ENCODE peak calls at places on chromosome 19, in six cellular contexts. H is psoas muscle; U is activated CD8-positive, alpha-beta T cell treated with anti-CD3 and anti-CD28 coated beads for 36 hours; O is progenitor cell of endocrine pancreas; I is omental fat pad; K is CD4-positive, alpha-beta T cell. T is an unnamed sample.

GRCh38 chr19:36418287-36419001 is at the start of gene ZFP82:
- DNase-seq in I (no peak), O (peak), K (peak), H (peak), U (peak), T (peak)

GRCh38 chr19:37718357-37718756 is 1.2 kb downstream of the ZNF607 start:
- DNase-seq in I (no peak), U (no peak), H (no peak), K (no peak), O (no peak), T (no peak)

GRCh38 chr19:38134538-38135149 is 89.4 kb downstream of the DPF1 start:
- DNase-seq in O (no peak), K (no peak), H (no peak), I (no peak), U (peak), T (peak)

GRCh38 chr19:10543420-10544241 is at the start of gene ATG4D:
- DNase-seq in H (peak), K (peak), U (peak), I (peak), O (peak), T (peak)

GRCh38 chr19:14059093-14059480 is 2.8 kb downstream of the PALM3 start:
- DNase-seq in I (no peak), K (peak), O (no peak), H (no peak), U (peak), T (peak)

GRCh38 chr19:41478171-41478570 is 35.2 kb downstream of the ERICH4 start:
- DNase-seq in I (no peak), U (no peak), O (no peak), H (no peak), K (no peak), T (no peak)

GRCh38 chr19:31834070-31834469 is 484.8 kb upstream of the TSHZ3 start:
- DNase-seq in H (no peak), O (no peak), I (no peak), K (no peak), U (no peak), T (no peak)

GRCh38 chr19:39444598-39445257 is 654 bp upstream of the SUPT5H start:
- DNase-seq in O (no peak), H (no peak), K (no peak), I (no peak), U (no peak), T (no peak)

GRCh38 chr19:34411216-34411615 is 7.0 kb downstream of the PDCD2L start:
- DNase-seq in I (no peak), H (no peak), K (no peak), O (no peak), U (no peak), T (no peak)

GRCh38 chr19:54660967-54661366 is 1.8 kb upstream of the LILRB4 start:
- DNase-seq in H (no peak), K (no peak), U (no peak), O (no peak), I (no peak), T (peak)

GRCh38 chr19:44313231-44313630 is 8.4 kb upstream of the ZNF235 start:
- DNase-seq in K (no peak), H (no peak), O (no peak), U (no peak), I (no peak), T (no peak)

GRCh38 chr19:35142531-35143230 is 374 bp upstream of the FXYD7 start:
- DNase-seq in K (peak), U (peak), I (no peak), O (peak), H (peak), T (peak)

GRCh38 chr19:21835429-21835809 is 563 bp downstream of the ZNF43 start:
- DNase-seq in U (peak), H (no peak), I (no peak), K (no peak), O (no peak), T (no peak)

GRCh38 chr19:44741841-44742352 is 6.6 kb upstream of the BCL3 start:
- DNase-seq in I (peak), O (no peak), K (no peak), H (peak), U (peak), T (no peak)

GRCh38 chr19:16327131-16327450 is 2.5 kb downstream of the KLF2 start:
- DNase-seq in I (no peak), K (no peak), H (no peak), O (no peak), U (no peak), T (no peak)

GRCh38 chr19:55113570-55114039 is 3.8 kb downstream of the PPP1R12C start:
- DNase-seq in U (no peak), H (peak), I (peak), O (no peak), K (no peak), T (peak)

GRCh38 chr19:39192846-39193245 is 3.9 kb upstream of the NCCRP1 start:
- DNase-seq in H (no peak), K (no peak), U (no peak), I (no peak), O (no peak), T (no peak)

GRCh38 chr19:4077800-4078683 is 11.3 kb upstream of the ZBTB7A start:
- DNase-seq in H (peak), U (peak), I (no peak), O (no peak), K (no peak), T (peak)

GRCh38 chr19:20470345-20471119 is 95.0 kb downstream of the ZNF737 start:
- DNase-seq in H (no peak), U (no peak), O (no peak), I (no peak), K (no peak), T (no peak)

GRCh38 chr19:29529646-29530548 is 4.1 kb downstream of the VSTM2B start:
- DNase-seq in U (no peak), O (no peak), K (no peak), H (no peak), I (no peak), T (no peak)

GRCh38 chr19:35509018-35509652 is 4.3 kb downstream of the DMKN start:
- DNase-seq in O (peak), H (no peak), I (peak), K (peak), U (peak), T (peak)

GRCh38 chr19:47741544-47742125 is 3.7 kb upstream of the NOP53 start:
- DNase-seq in U (no peak), I (no peak), O (no peak), H (no peak), K (no peak), T (no peak)

GRCh38 chr19:27652281-27652680 is 1560.7 kb downstream of the UQCRFS1 start:
- DNase-seq in H (no peak), O (peak), I (no peak), U (no peak), K (no peak), T (no peak)

GRCh38 chr19:38012944-38013343 is 105.9 kb downstream of the SIPA1L3 start:
- DNase-seq in K (no peak), U (no peak), O (no peak), H (no peak), I (no peak), T (no peak)

GRCh38 chr19:28553005-28553404 is 659.9 kb downstream of the UQCRFS1 start:
- DNase-seq in O (no peak), H (no peak), I (no peak), K (no peak), U (peak), T (no peak)

GRCh38 chr19:50851620-50852019 is 3.1 kb upstream of the KLK3 start:
- DNase-seq in K (no peak), H (no peak), U (no peak), O (no peak), I (no peak), T (no peak)

GRCh38 chr19:38478273-38478971 is 44.9 kb downstream of the RYR1 start:
- DNase-seq in H (no peak), I (no peak), U (peak), K (no peak), O (no peak), T (no peak)

GRCh38 chr19:39306075-39306474 is 9.9 kb downstream of the IFNL1 start:
- DNase-seq in I (no peak), H (no peak), U (no peak), K (no peak), O (no peak), T (no peak)

GRCh38 chr19:55119053-55119452 is 1.6 kb upstream of the PPP1R12C start:
- DNase-seq in H (no peak), U (peak), O (no peak), I (no peak), K (no peak), T (no peak)

GRCh38 chr19:13983213-13983889 is 22.8 kb downstream of the RFX1 start:
- DNase-seq in I (no peak), U (peak), H (no peak), K (peak), O (no peak), T (no peak)

GRCh38 chr19:49413348-49413747 is 9.9 kb downstream of the PTH2 start:
- DNase-seq in O (no peak), K (no peak), U (no peak), H (no peak), I (no peak), T (no peak)

GRCh38 chr19:19591133-19591825 is 27.2 kb downstream of the PBX4 start:
- DNase-seq in O (no peak), H (no peak), U (peak), I (no peak), K (peak), T (peak)

GRCh38 chr19:12676384-12676792 is 5.3 kb downstream of the DHPS start:
- DNase-seq in H (peak), U (peak), I (peak), K (peak), O (peak), T (peak)

GRCh38 chr19:17889609-17890214 is 18.0 kb downstream of the SLC5A5 start:
- DNase-seq in K (no peak), H (no peak), U (peak), I (no peak), O (peak), T (peak)

GRCh38 chr19:36916991-36917390 is 859 bp downstream of the ZNF568 start:
- DNase-seq in O (no peak), K (no peak), U (peak), I (no peak), H (no peak), T (no peak)

GRCh38 chr19:22945560-22945959 is 57.4 kb downstream of the ZNF728 start:
- DNase-seq in H (no peak), I (no peak), O (no peak), U (peak), K (no peak), T (no peak)

GRCh38 chr19:47653856-47654255 is 44.9 kb downstream of the BICRA start:
- DNase-seq in K (no peak), I (no peak), O (no peak), U (no peak), H (peak), T (no peak)

DNA sequence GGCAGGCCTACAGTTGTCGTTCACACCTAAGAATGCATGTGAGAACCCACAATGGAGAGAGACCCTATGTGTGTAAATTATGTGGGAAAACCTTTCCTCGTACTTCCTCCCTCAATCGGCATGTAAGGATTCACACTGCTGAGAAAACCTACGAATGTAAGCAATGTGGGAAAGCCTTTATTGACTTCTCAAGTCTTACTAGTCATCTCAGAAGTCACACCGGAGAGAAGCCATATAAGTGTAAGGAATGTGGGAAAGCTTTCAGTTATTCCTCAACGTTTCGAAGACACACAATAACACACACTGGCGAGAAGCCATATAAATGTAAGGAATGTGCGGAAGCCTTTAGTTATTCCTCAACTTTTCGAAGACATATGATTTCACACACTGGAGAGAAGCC is 11.3 kb downstream of the ZNF555 start:
- DNase-seq in H (no peak), U (no peak), K (no peak), I (no peak), O (no peak), T (no peak)
- TF ChIP-seq CTCF in H (no peak), U (no peak), K (no peak), I (no peak), O (no peak), T (no peak)

DNA sequence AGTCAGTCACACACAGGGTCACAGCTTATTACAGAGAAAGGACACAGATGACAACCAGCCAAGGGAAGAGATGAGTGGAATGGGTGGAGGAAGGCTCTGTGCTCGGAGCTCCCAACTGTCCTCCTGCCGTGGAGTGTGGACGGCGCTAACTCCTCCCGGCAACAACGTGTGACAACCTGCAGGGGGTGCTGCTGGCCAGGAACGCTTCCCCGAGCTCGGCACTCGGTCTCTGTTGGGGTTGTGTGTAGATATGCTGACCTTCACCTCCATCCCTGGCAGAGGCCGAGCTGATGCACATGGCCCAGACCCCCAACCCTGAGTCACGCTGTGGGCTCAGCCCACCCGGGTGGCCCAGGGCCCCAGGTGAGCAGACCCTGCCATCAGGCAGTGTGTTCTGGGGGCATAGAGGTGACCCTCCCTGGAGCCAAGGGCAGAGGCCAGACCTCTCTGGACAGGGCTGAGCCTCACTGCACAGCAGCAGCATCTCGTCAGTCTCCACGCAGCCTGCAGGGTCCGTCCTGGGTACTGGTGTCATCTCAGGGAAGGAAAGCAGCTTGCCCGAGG is 14.1 kb downstream of the ZNF444 start:
- DNase-seq in H (no peak), I (no peak), O (no peak), U (peak), K (no peak), T (no peak)
- TF ChIP-seq CTCF in H (peak), I (no peak), O (peak), U (peak), K (no peak), T (no peak)

DNA sequence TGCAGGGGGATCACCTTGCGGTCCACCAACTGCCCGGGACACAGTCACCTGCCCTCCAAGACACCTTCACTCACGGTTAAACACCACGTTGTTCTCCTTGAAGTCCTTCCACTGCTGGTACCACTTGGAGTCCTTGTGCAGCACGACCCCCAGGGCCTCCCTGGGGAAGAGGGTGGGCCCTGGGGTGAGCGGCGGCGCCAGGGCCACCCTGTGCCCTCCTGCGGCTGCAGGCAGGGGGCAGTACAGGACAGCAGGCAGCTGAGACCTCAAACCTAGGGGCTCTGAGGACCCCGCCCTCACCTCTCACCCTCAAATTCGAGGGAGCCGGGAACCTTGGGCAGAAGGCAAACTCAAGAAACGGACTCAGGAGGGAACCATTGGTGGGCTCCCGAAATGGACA is 7.5 kb upstream of the CTXN1 start:
- DNase-seq in K (no peak), O (no peak), U (no peak), I (no peak), H (no peak), T (no peak)
- TF ChIP-seq CTCF in K (no peak), O (peak), U (peak), I (no peak), H (peak), T (no peak)

GRCh38 chr19:5515737-5516136 is 52.0 kb downstream of the TINCR start:
- DNase-seq in O (no peak), I (no peak), U (no peak), K (no peak), H (no peak), T (no peak)
- TF ChIP-seq CTCF in O (peak), I (no peak), U (peak), K (no peak), H (no peak), T (no peak)

GRCh38 chr19:1006711-1007398 is 6.6 kb downstream of the GRIN3B start:
- DNase-seq in K (no peak), I (no peak), U (no peak), H (no peak), O (no peak), T (no peak)
- TF ChIP-seq CTCF in K (no peak), I (no peak), U (no peak), H (no peak), O (no peak), T (no peak)

T was measured in GM20000.